ENCODE peak calls at places on chromosomes 1 and 21, in nine cellular contexts. X, T, F, N, A, B, H, Y and U are unnamed samples.

GRCh38 chr1:204150702-204151561 is 912 bp downstream of the ETNK2 start:
- DNase-seq in F (peak), X (no peak), N (peak), B (peak), H (no peak), A (peak), T (no peak), Y (peak), U (peak)

GRCh38 chr1:9222846-9223625 is 11.5 kb upstream of the H6PD start:
- DNase-seq in X (no peak), Y (no peak), A (no peak), B (no peak), F (no peak), N (no peak), T (no peak), H (no peak), U (no peak)

GRCh38 chr1:21313146-21313885 is 23.1 kb upstream of the ECE1 start:
- DNase-seq in Y (no peak), T (no peak), X (peak), N (no peak), B (peak), H (no peak), A (no peak), F (no peak), U (no peak)

GRCh38 chr1:68210829-68211228 is 21.5 kb downstream of the WLS start:
- DNase-seq in T (no peak), N (no peak), B (no peak), F (no peak), A (no peak), X (no peak), H (no peak), Y (no peak), U (no peak)

GRCh38 chr1:83029916-83030315 is 969.0 kb downstream of the TTLL7 start:
- DNase-seq in T (no peak), A (no peak), Y (no peak), H (no peak), B (no peak), X (no peak), F (no peak), N (no peak), U (no peak)

GRCh38 chr1:27330786-27331185 is 8.8 kb downstream of the TMEM222 start:
- DNase-seq in T (no peak), A (no peak), Y (no peak), N (no peak), B (no peak), F (no peak), X (no peak), H (no peak), U (no peak)

GRCh38 chr1:156104861-156105546 is 9.5 kb upstream of the LMNA start:
- DNase-seq in F (no peak), H (no peak), Y (no peak), X (peak), A (peak), B (peak), T (peak), N (no peak), U (no peak)

GRCh38 chr1:46477153-46477929 is 12.3 kb upstream of the DMBX1 start:
- DNase-seq in A (peak), X (peak), B (peak), N (peak), F (peak), T (peak), Y (peak), H (peak), U (peak)

GRCh38 chr1:95793893-95794292 is 559.9 kb downstream of the RWDD3 start:
- DNase-seq in X (no peak), N (no peak), Y (no peak), H (no peak), F (no peak), B (no peak), A (no peak), T (peak), U (no peak)

GRCh38 chr1:2019571-2020309 is 595 bp downstream of the GABRD start:
- DNase-seq in F (no peak), T (no peak), B (no peak), A (no peak), Y (no peak), X (no peak), N (peak), H (no peak), U (no peak)

GRCh38 chr1:201719812-201720521 is 109.0 kb upstream of the IPO9 start:
- DNase-seq in B (peak), Y (peak), F (no peak), X (peak), H (no peak), N (peak), T (no peak), A (peak), U (no peak)

GRCh38 chr1:212791676-212792395 is at the start of the genes NSL1 and TATDN3:
- DNase-seq in T (peak), F (peak), H (peak), N (peak), A (peak), Y (peak), X (peak), B (peak), U (peak)

GRCh38 chr21:32991299-32991850 is 34.4 kb upstream of the OLIG2 start:
- DNase-seq in T (no peak), B (no peak), A (no peak), N (no peak), X (no peak), F (no peak), H (no peak), Y (no peak), U (no peak)

GRCh38 chr1:114103992-114104391 is 49.7 kb downstream of the SYT6 start:
- DNase-seq in X (no peak), B (no peak), T (no peak), N (no peak), H (no peak), F (no peak), A (no peak), Y (no peak), U (no peak)

GRCh38 chr21:31911138-31911907 is 38.5 kb downstream of the HUNK start:
- DNase-seq in A (no peak), X (peak), B (no peak), Y (no peak), F (no peak), T (peak), N (no peak), H (no peak), U (no peak)

GRCh38 chr1:16196874-16197273 is 15.6 kb downstream of the ARHGEF19 start:
- DNase-seq in A (no peak), F (no peak), T (no peak), N (no peak), H (no peak), X (no peak), Y (no peak), B (no peak), U (no peak)

GRCh38 chr1:76141898-76142297 is 67.4 kb downstream of the ST6GALNAC3 start:
- DNase-seq in T (no peak), A (no peak), N (no peak), Y (no peak), X (no peak), H (no peak), B (no peak), F (no peak), U (no peak)

GRCh38 chr1:203702130-203702577 is 62.8 kb upstream of the LAX1 start:
- DNase-seq in H (peak), F (peak), A (peak), B (peak), X (peak), N (peak), Y (peak), T (peak), U (peak)

DNA sequence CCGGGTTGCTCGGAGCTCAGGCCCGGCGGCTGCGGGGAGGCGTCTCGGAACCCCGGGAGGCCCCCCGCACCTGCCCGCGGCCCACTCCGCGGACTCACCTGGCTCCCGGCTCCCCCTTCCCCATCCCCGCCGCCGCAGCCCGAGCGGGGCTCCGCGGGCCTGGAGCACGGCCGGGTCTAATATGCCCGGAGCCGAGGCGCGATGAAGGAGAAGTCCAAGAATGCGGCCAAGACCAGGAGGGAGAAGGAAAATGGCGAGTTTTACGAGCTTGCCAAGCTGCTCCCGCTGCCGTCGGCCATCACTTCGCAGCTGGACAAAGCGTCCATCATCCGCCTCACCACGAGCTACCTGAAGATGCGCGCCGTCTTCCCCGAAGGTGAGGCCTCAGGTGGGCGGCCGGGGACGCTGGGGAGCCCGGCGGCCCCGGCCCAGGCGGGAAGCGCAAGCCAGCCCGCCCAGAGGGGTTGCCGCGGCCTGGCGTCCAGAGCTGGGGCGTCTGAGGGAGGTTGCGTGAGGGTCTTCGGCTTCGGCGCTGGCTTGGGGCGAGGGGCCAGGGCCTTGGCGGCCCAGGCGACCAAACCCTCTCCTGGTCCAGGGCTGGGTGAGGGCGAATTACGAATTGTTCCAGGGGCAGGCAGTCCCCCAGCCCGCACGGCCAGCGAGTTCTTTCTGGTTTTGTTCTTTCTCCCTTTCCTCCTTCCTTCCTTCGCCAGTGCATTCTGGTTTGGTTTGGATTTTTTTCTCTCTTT is 805 bp downstream of the SIM2 start:
- DNase-seq in N (no peak), F (no peak), A (no peak), B (no peak), T (no peak), Y (no peak), H (no peak), X (no peak), U (no peak)
- H3K4me3 ChIP-seq in N (peak), F (peak), A (no peak), B (no peak), T (peak), Y (peak), H (peak), X (peak), U (no peak)

DNA sequence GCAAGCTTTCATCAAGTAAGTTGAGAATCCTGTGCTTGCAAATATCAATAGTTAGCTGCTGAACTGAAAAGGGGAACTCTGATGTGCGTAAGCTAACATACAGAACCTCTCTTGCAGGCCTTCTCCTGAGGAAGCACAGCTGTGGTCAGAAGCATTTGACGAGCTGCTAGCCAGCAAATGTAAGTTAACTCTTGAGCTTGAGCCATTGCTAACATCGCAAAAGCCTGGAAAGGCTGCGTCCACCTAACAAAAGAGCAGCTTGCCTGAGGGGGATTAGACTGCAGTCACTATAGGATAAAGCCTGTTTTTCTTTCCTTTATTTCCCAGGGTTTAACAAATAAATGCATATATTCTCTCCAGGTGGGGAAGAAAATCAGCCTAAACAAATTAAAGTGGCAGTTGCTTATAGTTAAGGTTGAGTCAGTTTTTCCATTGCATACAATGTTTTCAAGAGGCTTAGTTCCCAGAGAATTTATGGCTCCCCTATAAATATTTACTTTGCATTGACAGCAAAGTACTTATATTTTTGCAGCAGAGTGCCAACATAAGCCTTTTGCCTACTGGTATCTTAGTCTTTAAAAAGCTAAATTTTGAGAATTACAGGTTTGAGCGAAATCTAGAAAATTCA is 1.5 kb downstream of the RGS2 start:
- DNase-seq in Y (no peak), N (no peak), B (no peak), T (no peak), A (no peak), F (peak), X (peak), H (no peak), U (peak)
- TF ChIP-seq POLR2A in Y (no peak), N (no peak), B (no peak), T (no peak), A (no peak), F (no peak), X (peak), H (no peak), U (no peak)

GRCh38 chr1:173423326-173423725 is 53.8 kb upstream of the PRDX6 start:
- DNase-seq in N (no peak), A (no peak), T (no peak), F (no peak), B (no peak), Y (no peak), X (no peak), H (no peak), U (no peak)

GRCh38 chr1:173421266-173421665 is 55.9 kb upstream of the PRDX6 start:
- DNase-seq in B (no peak), A (no peak), H (no peak), F (no peak), N (no peak), Y (no peak), T (no peak), X (no peak), U (no peak)

GRCh38 chr1:173420330-173420806 is 56.8 kb upstream of the PRDX6 start:
- DNase-seq in Y (peak), A (peak), T (peak), N (peak), X (peak), F (peak), B (peak), H (peak), U (peak)

GRCh38 chr1:173422456-173422976 is 54.6 kb upstream of the PRDX6 start:
- DNase-seq in T (no peak), B (no peak), X (no peak), N (no peak), A (peak), F (no peak), H (no peak), Y (no peak), U (peak)

GRCh38 chr1:173421789-173422188 is 55.3 kb upstream of the PRDX6 start:
- DNase-seq in F (no peak), N (no peak), X (no peak), A (no peak), B (no peak), Y (no peak), T (no peak), H (no peak), U (no peak)
- H3K27ac ChIP-seq in F (no peak), N (no peak), X (no peak), A (no peak), B (no peak), Y (no peak), T (no peak), H (no peak), U (no peak)

GRCh38 chr1:116176306-116176789 is 65.1 kb downstream of the MAB21L3 start:
- DNase-seq in A (no peak), B (no peak), T (no peak), Y (no peak), N (no peak), H (no peak), X (no peak), F (no peak), U (no peak)
- H3K4me3 ChIP-seq in A (no peak), B (no peak), T (no peak), Y (no peak), N (no peak), H (no peak), X (no peak), F (no peak), U (no peak)

DNA sequence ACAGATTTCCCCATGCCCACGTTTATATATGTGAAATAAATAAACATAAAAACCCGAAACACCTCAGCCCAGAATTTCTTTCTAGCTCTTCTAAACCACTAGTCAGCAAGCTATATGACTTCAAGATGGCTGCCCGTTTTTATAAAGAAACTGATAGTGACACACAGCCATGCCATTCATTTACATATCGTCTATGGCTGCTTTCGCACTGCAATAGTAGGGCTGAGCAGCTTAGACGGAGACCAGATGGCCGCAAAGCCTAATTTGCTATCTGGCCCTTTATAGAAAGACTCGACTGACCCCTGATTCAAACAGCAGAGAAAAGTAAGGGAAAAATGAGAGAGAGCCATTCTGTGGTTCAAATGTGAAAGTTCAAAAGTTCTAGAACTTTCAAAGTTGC is 45.7 kb upstream of the FMN2 start:
- DNase-seq in N (no peak), F (no peak), B (no peak), A (no peak), H (no peak), T (no peak), X (no peak), Y (no peak), U (no peak)
- TF ChIP-seq POLR2A in N (no peak), F (no peak), B (no peak), A (no peak), H (no peak), T (no peak), X (no peak), Y (no peak), U (no peak)

DNA sequence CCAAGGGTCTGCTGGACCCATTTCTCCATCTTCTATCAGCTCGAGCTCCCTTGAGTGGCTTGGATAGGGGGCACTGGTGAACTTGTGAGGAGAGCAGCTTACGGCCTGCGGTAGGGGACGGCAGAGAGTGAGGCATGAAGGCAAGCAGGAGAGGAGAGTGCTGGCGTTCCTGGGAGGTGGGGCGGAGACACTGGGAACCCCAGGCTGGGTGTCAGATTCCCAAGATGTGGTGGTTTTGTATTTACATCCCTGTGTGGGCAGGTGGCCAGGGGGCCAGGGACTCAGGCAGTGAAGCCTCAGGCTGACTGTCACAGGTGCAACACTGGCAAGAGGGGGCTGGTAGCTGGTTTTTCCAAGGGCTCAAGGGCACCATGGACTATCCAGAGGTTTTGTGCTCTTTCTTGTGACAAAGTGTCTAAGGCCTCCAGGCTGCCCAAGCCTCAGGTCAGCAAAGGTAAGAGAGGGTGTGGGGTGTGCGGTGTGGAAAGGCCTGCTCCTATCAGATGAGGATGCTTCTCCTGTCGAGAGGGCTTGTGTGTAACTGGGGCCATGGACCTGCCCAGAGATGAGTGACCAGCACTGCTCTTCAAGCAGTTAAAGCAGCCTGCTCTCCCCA is 45.1 kb upstream of the ROR1 start:
- DNase-seq in T (no peak), Y (no peak), N (no peak), X (no peak), A (no peak), H (no peak), F (no peak), B (no peak), U (no peak)
- H3K27ac ChIP-seq in T (peak), Y (no peak), N (no peak), X (no peak), A (no peak), H (no peak), F (no peak), B (no peak), U (no peak)

GRCh38 chr1:44238651-44239050 is 25.4 kb downstream of the DMAP1 start:
- DNase-seq in H (no peak), T (no peak), F (no peak), A (no peak), X (no peak), B (no peak), Y (no peak), N (no peak), U (no peak)
- H3K4me3 ChIP-seq in H (no peak), T (no peak), F (no peak), A (no peak), X (no peak), B (no peak), Y (no peak), N (no peak), U (no peak)

GRCh38 chr21:46560568-46561447 is 44.1 kb downstream of the S100B start:
- DNase-seq in A (no peak), Y (no peak), T (no peak), X (no peak), H (peak), F (no peak), B (no peak), N (no peak), U (no peak)

GRCh38 chr21:46564391-46564790 is 40.5 kb downstream of the S100B start:
- DNase-seq in F (no peak), N (no peak), Y (no peak), X (no peak), A (no peak), T (no peak), B (no peak), H (no peak), U (no peak)

GRCh38 chr21:46561448-46562095 is 43.3 kb downstream of the S100B start:
- DNase-seq in X (no peak), B (no peak), Y (no peak), H (no peak), T (no peak), A (no peak), F (no peak), N (no peak), U (no peak)

GRCh38 chr21:46562964-46563607 is 41.8 kb downstream of the S100B start:
- DNase-seq in N (no peak), B (no peak), X (no peak), T (no peak), A (no peak), F (no peak), Y (no peak), H (no peak), U (no peak)

DNA sequence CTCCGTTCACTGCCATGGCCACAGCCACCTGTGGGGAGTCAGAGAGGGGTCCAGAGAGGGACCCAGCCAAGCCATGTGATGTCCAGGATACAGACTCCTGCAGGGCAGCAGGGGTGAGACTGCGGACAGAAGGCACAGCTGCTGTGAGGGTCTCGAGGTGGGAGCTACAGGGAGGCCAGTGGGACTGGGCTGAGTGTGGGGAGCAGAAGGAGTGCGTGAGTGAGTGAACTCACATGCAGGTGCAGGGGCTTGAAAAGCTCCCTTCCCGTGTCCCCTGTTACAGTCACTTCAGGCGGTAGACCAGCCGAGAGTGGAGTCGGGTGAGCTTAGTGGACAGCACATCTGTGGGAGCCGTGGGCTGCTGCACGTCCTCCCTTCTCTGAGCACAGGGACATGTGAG is 42.4 kb downstream of the S100B start:
- DNase-seq in A (no peak), N (no peak), X (no peak), F (no peak), H (no peak), Y (no peak), B (no peak), T (no peak), U (no peak)
- TF ChIP-seq POLR2A in A (no peak), N (no peak), X (no peak), F (no peak), H (no peak), Y (no peak), B (no peak), T (no peak), U (no peak)

GRCh38 chr1:66271216-66271903 is 262.6 kb upstream of the SGIP1 start:
- DNase-seq in A (peak), B (peak), F (peak), N (peak), T (peak), X (peak), Y (peak), H (peak), U (peak)

GRCh38 chr1:66267211-66267940 is 266.6 kb upstream of the SGIP1 start:
- DNase-seq in T (no peak), H (no peak), B (no peak), Y (no peak), N (no peak), X (no peak), F (no peak), A (no peak), U (no peak)

GRCh38 chr1:66269222-66269621 is 264.7 kb upstream of the SGIP1 start:
- DNase-seq in X (no peak), F (no peak), Y (no peak), A (no peak), T (no peak), B (no peak), N (no peak), H (no peak), U (no peak)

GRCh38 chr1:66271904-66272254 is 262.1 kb upstream of the SGIP1 start:
- DNase-seq in F (peak), N (peak), X (peak), Y (no peak), A (peak), H (no peak), T (peak), B (peak), U (peak)

GRCh38 chr1:66270122-66270812 is 263.7 kb upstream of the SGIP1 start:
- DNase-seq in A (peak), N (no peak), Y (no peak), H (no peak), B (peak), T (no peak), X (peak), F (no peak), U (no peak)
- H3K27ac ChIP-seq in A (peak), N (peak), Y (peak), H (peak), B (peak), T (peak), X (peak), F (no peak), U (no peak)

GRCh38 chr1:108878678-108879077 is 1.9 kb downstream of the GPSM2 start:
- DNase-seq in T (no peak), Y (no peak), A (no peak), N (no peak), F (no peak), X (no peak), B (no peak), H (no peak), U (no peak)
- H3K4me3 ChIP-seq in T (no peak), Y (no peak), A (no peak), N (no peak), F (no peak), X (no peak), B (no peak), H (no peak), U (no peak)